ENCODE peak calls at places on chromosomes 16 and 17, in five cellular contexts. J is uterus, E is A549, M is fibroblast of lung, P is hepatocyte. F is an unnamed sample. For H3K4me1, the result is how much of the 10 kb centered on the place peaks cover.

GRCh38 chr16:5158494-5158893 is 60.9 kb upstream of the EEF2KMT start:
- DNase-seq in J (no peak), P (no peak), M (no peak), E (no peak), F (no peak)

GRCh38 chr17:50240876-50241275 is 33.4 kb upstream of the TMEM92 start:
- DNase-seq in M (peak), J (peak), P (no peak), E (no peak), F (no peak)

GRCh38 chr17:82892869-82893565 is 53.2 kb upstream of the ZNF750 start:
- DNase-seq in M (peak), P (no peak), E (no peak), J (no peak), F (no peak)

GRCh38 chr16:87348616-87349157 is 31.5 kb upstream of the C16orf95 start:
- DNase-seq in M (no peak), P (no peak), E (no peak), J (no peak), F (no peak)

GRCh38 chr16:11404608-11405007 is 59.3 kb downstream of the RMI2 start:
- DNase-seq in E (no peak), M (no peak), P (no peak), J (no peak), F (no peak)

GRCh38 chr16:55552621-55553020 is 13.9 kb upstream of the CAPNS2 start:
- DNase-seq in M (peak), J (no peak), E (peak), P (peak), F (no peak)

GRCh38 chr16:23207485-23207884 is 24.9 kb downstream of the SCNN1G start:
- DNase-seq in M (no peak), J (no peak), P (no peak), E (no peak), F (no peak)

GRCh38 chr16:64866026-64866425 is 255.8 kb downstream of the CDH11 start:
- DNase-seq in M (no peak), P (no peak), E (no peak), J (no peak), F (no peak)

GRCh38 chr17:74610108-74610507 is 13.4 kb downstream of the CD300E start:
- DNase-seq in J (no peak), P (peak), E (no peak), M (no peak), F (peak)

GRCh38 chr16:84166796-84167695 is 19.8 kb downstream of the TAF1C start:
- DNase-seq in E (no peak), M (no peak), J (no peak), P (no peak), F (no peak)

GRCh38 chr17:6510321-6511023 is 45.9 kb downstream of the PITPNM3 start:
- DNase-seq in J (no peak), P (no peak), M (no peak), E (no peak), F (no peak)

GRCh38 chr16:27798241-27798640 is 248.3 kb downstream of the KATNIP start:
- DNase-seq in P (no peak), J (no peak), M (no peak), E (no peak), F (no peak)

GRCh38 chr17:56045907-56046306 is 107.4 kb upstream of the ANKFN1 start:
- DNase-seq in E (no peak), J (no peak), P (no peak), M (no peak), F (no peak)

GRCh38 chr17:10845388-10845751 is 7.5 kb upstream of the PIRT start:
- DNase-seq in J (no peak), P (no peak), E (no peak), M (no peak), F (no peak)
- H3K4me3 ChIP-seq in J (no peak), P (no peak), E (no peak), M (no peak), F (no peak)

GRCh38 chr17:81042606-81043005 is 7.7 kb downstream of the BAIAP2 start:
- DNase-seq in J (no peak), M (no peak), P (no peak), E (no peak), F (no peak)
- H3K4me1 ChIP-seq in J (under half), M (under half), P (under half), E (under half), F (half or more)

DNA sequence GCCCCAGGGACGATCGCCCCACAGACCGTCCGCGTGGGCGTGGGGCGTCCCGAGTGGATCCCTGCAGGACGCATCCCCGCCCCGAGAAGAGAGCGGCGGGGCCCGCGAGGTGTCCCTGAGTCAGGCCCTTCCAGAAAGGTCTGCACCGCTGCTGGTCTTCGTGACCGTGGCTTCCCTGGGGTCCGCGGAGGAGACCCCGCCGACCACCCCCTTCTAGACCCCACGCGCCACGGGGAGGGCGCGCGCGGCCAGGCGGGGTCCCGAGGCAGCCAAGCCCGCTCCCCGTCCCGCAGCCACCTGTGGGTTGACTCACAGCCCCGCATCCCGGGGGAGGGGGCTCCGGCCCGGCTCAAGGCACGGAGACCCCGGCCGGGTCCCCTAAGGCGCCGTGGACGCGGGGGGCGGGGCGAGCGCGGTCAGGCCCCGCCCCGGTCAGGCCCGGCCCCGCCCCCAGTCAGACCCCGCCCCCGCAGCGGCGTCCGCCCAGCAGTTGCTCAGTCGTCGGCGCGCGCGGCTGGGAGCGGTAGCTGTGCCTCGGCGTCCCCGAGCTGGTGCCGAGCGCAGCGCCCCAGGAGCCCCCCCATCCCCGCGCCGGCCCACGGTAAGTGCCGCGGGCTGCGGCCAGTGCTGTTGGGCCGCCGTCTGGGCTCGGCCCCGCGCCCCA is at the start of gene BAIAP3:
- DNase-seq in M (no peak), J (no peak), P (peak), E (peak), F (peak)
- H3K4me3 ChIP-seq in M (no peak), J (peak), P (peak), E (peak), F (peak)

GRCh38 chr17:76137026-76137350 is 4.1 kb downstream of the FOXJ1 start:
- DNase-seq in J (no peak), M (no peak), P (no peak), E (no peak), F (no peak)
- H3K4me1 ChIP-seq in J (under half), M (under half), P (under half), E (under half), F (half or more)

GRCh38 chr17:48439473-48439872 is 9.5 kb upstream of the SKAP1 start:
- DNase-seq in P (no peak), M (no peak), J (no peak), E (no peak), F (no peak)
- H3K4me3 ChIP-seq in P (no peak), M (no peak), J (no peak), E (no peak), F (no peak)

DNA sequence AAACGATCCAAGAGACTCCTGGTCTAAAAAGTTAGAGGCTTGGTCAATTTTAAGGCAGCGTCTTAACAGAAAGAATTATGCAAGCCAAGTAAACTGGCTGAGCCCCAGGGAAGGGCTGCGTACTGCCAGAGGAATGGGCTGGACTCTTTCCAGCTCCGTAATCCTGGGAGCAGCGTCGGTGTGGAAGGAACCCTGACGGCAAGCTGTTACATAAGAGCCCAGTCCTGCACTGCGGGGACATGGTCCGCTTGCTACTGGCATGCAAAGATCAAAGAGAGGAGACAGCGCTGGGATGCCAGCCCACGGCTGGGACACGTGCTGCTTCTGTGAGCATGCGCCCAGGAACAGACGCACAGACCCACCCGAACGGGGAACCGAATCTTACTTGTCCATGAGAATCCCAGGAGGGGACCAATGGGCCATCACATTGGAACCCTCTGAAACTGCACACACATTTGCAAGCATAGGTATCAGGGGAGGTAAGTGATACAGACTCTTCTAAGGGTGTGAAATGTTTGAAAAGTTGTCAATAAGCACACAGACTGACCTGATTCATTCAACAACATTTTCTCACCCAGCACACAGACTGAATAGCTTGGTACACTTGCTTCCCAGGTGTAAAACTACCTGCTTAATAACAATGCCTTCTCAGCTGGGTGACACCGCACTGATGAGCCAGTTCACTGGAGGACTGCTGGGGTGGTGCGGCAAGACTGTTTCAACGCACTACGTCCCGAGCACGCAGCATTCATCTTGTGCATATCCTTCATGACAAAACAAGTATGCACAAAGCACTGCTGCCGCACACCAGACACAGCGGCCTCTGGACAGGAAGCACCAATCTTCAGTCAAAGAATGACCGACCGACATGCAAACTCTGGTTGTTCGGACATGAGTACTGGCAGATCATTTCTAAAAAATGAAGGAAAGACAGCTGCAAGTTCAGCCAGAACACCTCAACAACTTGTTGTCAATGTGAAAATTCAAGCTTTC is 94.9 kb downstream of the ANKRD11 start:
- DNase-seq in J (peak), P (peak), E (peak), M (peak), F (no peak)
- H3K4me1 ChIP-seq in J (under half), P (under half), E (under half), M (under half), F (under half)

GRCh38 chr17:8038954-8039610 is at the start of gene ALOX15B:
- DNase-seq in P (peak), E (no peak), J (no peak), M (no peak), F (no peak)
- H3K4me3 ChIP-seq in P (no peak), E (no peak), J (no peak), M (no peak), F (no peak)

GRCh38 chr16:70750893-70751467 is 50.0 kb downstream of the VAC14 start:
- DNase-seq in E (peak), J (peak), P (no peak), M (peak), F (no peak)
- H3K4me1 ChIP-seq in E (half or more), J (under half), P (under half), M (half or more), F (under half)